ENCODE peak calls at places on chromosome 20, in seven cellular contexts. A, D, M, E, V, G and W are unnamed samples.

GRCh38 chr20:23282546-23282945 is 68.0 kb upstream of the NXT1 start:
- DNase-seq in G (no peak), D (no peak), M (no peak), V (no peak), E (no peak), A (no peak), W (no peak)

GRCh38 chr20:53738945-53739798 is 145.5 kb upstream of the ZNF217 start:
- DNase-seq in G (peak), A (no peak), V (no peak), M (no peak), E (no peak), D (no peak), W (peak)

GRCh38 chr20:43943725-43944124 is 29.1 kb downstream of the TOX2 start:
- DNase-seq in A (no peak), E (no peak), G (no peak), V (no peak), M (no peak), D (no peak), W (no peak)

GRCh38 chr20:9287826-9288225 is 218.9 kb downstream of the PLCB4 start:
- DNase-seq in D (no peak), V (no peak), G (no peak), M (no peak), E (no peak), A (no peak), W (peak)

GRCh38 chr20:50788045-50788867 is 6.6 kb upstream of the BCAS4 start:
- DNase-seq in M (peak), D (peak), G (peak), E (no peak), V (peak), A (no peak), W (peak)

GRCh38 chr20:3323398-3323797 is 84.1 kb downstream of the DNAAF9 start:
- DNase-seq in G (peak), V (no peak), D (no peak), E (no peak), M (no peak), A (no peak), W (no peak)

GRCh38 chr20:10306440-10307358 is 88.1 kb downstream of the SNAP25 start:
- DNase-seq in V (no peak), A (no peak), M (no peak), E (no peak), G (no peak), D (no peak), W (no peak)

GRCh38 chr20:57999465-58000111 is 228.9 kb downstream of the ANKRD60 start:
- DNase-seq in G (no peak), E (no peak), V (no peak), A (no peak), D (no peak), M (no peak), W (no peak)

GRCh38 chr20:58006346-58007316 is 221.8 kb downstream of the ANKRD60 start:
- DNase-seq in E (no peak), V (no peak), M (no peak), D (no peak), G (no peak), A (no peak), W (no peak)

GRCh38 chr20:57433658-57434389 is 42.6 kb downstream of the RBM38 start:
- DNase-seq in V (no peak), E (no peak), A (no peak), D (no peak), G (no peak), M (no peak), W (no peak)

GRCh38 chr20:58787211-58788067 is 63.3 kb downstream of the GNAS-AS1 start:
- DNase-seq in D (no peak), E (no peak), V (no peak), M (no peak), A (no peak), G (no peak), W (no peak)

GRCh38 chr20:46631212-46631869 is 19.9 kb downstream of the SLC13A3 start:
- DNase-seq in V (peak), E (no peak), A (no peak), D (no peak), G (no peak), M (no peak), W (no peak)

GRCh38 chr20:63854766-63855362 is 6.4 kb upstream of the ABHD16B start:
- DNase-seq in E (no peak), D (peak), A (no peak), M (no peak), G (no peak), V (no peak), W (no peak)

GRCh38 chr20:51440589-51440988 is 101.9 kb downstream of the NFATC2 start:
- DNase-seq in G (no peak), D (no peak), E (no peak), V (no peak), M (no peak), A (no peak), W (no peak)

GRCh38 chr20:63942250-63943006 is 13.8 kb downstream of the UCKL1 start:
- DNase-seq in G (peak), D (no peak), V (no peak), E (peak), A (no peak), M (no peak), W (peak)

GRCh38 chr20:25247100-25247665 is 702 bp upstream of the PYGB start:
- DNase-seq in D (peak), G (peak), M (peak), E (no peak), V (peak), A (no peak), W (peak)

GRCh38 chr20:50610212-50610718 is 81.1 kb downstream of the RIPOR3 start:
- DNase-seq in A (no peak), M (no peak), D (no peak), V (peak), G (no peak), E (no peak), W (peak)

GRCh38 chr20:15200139-15200538 is 862.7 kb upstream of the FLRT3 start:
- DNase-seq in A (peak), D (no peak), V (no peak), E (no peak), M (no peak), G (no peak), W (no peak)

GRCh38 chr20:34886122-34886521 is 9.7 kb downstream of the ACSS2 start:
- DNase-seq in A (no peak), D (no peak), M (no peak), V (no peak), G (no peak), E (no peak), W (no peak)

GRCh38 chr20:48739395-48740268 is 88.2 kb downstream of the PREX1 start:
- DNase-seq in E (no peak), D (peak), V (no peak), M (no peak), A (no peak), G (no peak), W (no peak)

GRCh38 chr20:61544910-61545889 is 293.1 kb downstream of the CDH4 start:
- DNase-seq in V (no peak), M (no peak), G (no peak), E (no peak), D (no peak), A (no peak), W (no peak)

GRCh38 chr20:3543901-3544507 is 73.2 kb downstream of the ATRN start:
- DNase-seq in M (no peak), A (no peak), E (no peak), D (no peak), G (no peak), V (peak), W (no peak)

DNA sequence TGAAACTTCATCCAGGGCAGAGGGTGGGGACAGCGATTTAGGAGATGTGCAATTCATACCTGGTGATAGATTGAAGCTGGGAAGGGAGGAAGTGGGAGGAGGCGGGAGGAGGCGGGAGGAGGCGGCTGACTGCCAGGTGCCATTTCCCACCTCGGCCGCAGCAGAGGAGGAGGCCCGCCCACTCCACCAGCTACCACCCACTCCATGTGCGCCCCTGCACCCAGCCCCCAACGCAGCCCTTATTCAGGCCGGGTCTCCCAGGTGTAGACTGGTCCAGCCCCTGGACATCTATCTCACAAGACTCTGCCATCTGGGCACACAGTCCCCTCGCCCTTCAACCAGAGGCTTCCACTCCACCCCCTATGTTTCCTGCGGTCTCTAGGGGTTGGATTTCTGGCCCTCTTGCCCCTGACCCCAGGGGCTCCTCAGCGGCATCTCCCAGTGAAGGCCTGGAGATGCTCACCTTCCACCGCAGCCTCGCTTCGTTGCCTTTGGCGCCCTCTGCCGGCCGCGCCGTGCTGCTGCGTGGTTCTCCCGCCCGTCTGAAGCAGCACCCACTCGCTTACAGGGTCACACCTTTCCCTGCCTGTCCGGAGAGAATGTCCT is 32.6 kb upstream of the FAM83D start:
- DNase-seq in V (peak), G (peak), A (peak), M (peak), D (peak), E (peak), W (peak)
- TF ChIP-seq JUND in V (no peak), G (peak), A (no peak), M (no peak), D (no peak), E (no peak), W (no peak)

GRCh38 chr20:31691646-31692275 is 30.9 kb downstream of the BCL2L1 start:
- DNase-seq in G (no peak), M (no peak), E (no peak), V (no peak), A (no peak), D (no peak), W (no peak)
- TF ChIP-seq JUND in G (no peak), M (no peak), E (no peak), V (no peak), A (no peak), D (no peak), W (no peak)

DNA sequence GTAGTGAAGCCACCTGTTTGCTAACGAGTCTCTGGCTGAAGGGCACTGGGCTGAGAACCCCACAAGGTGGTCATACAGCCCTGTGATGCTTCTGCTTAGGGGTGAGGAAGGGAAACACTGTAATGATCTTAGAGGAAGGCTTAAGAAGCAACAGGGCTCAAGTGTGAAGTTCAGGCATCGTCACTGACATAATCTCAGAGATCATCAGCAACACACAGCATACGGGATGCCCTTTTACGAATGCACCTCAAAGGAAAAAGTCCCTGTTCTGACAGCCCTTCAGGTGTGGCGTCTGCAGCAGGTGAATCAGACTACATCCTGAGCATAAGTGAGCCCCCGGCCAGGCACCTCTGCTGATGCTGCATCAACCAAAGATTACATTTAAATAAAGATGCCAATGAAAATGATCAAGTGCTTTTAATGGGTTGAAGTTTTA is 58.6 kb downstream of the INSM1 start:
- DNase-seq in E (no peak), M (no peak), V (no peak), G (no peak), D (no peak), A (no peak), W (no peak)
- TF ChIP-seq JUND in E (no peak), M (no peak), V (no peak), G (no peak), D (no peak), A (no peak), W (no peak)

GRCh38 chr20:5991623-5992441 is 41.4 kb downstream of the MCM8 start:
- DNase-seq in A (no peak), V (no peak), M (no peak), G (no peak), D (no peak), E (no peak), W (no peak)
- TF ChIP-seq JUND in A (no peak), V (no peak), M (no peak), G (no peak), D (no peak), E (no peak), W (no peak)

GRCh38 chr20:47680804-47681529 is 104.3 kb downstream of the SULF2 start:
- DNase-seq in A (no peak), E (no peak), V (peak), G (no peak), M (no peak), D (no peak), W (no peak)

GRCh38 chr20:47679462-47679861 is 105.8 kb downstream of the SULF2 start:
- DNase-seq in G (no peak), E (no peak), D (no peak), V (no peak), A (no peak), M (no peak), W (no peak)

GRCh38 chr20:47684306-47685080 is 100.8 kb downstream of the SULF2 start:
- DNase-seq in E (no peak), D (no peak), V (peak), A (no peak), G (no peak), M (no peak), W (no peak)

GRCh38 chr20:47682916-47683315 is 102.4 kb downstream of the SULF2 start:
- DNase-seq in M (no peak), E (no peak), G (no peak), D (no peak), A (no peak), V (no peak), W (no peak)

DNA sequence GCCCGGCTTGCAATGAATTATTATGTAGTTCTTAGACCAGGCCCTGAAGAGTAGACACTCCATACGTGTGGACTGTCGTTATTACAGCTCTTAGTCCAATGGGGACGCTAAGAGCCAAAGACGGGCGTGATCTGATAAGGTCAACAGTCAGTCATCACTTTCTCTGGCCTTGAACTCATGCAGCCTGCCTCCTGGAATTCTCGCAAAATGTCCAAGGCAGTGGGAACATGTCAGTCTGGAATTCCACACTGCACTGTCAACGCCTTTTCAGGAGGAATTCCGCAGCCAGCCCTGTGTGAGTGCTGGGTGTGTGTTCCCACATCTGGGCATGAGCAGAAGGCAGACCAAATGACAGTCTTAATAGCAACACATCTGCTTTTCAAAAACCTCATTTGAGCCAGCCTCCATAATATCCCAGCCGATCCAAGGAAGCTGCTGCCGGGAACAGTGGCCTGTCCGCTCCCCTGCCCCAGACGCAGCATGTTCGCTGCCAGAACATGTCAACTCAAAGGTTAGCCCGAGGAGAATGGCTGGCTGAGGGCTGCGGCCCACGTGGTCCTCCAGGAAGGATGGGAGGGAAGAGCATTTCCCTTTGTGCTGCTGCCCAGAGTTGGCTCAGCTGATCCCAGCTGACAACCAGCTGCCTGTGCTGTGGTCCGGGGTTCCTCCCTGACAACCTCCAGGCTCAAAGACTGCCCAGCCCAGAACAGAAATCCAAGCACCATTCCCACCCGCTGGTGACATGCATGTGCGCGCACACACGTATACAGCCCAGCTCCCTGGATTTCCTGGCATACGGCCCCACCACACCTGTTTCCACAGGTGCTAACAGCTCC is 103.1 kb downstream of the SULF2 start:
- DNase-seq in M (no peak), A (no peak), E (no peak), D (no peak), V (peak), G (no peak), W (no peak)
- TF ChIP-seq JUND in M (no peak), A (no peak), E (no peak), D (no peak), V (peak), G (no peak), W (no peak)

DNA sequence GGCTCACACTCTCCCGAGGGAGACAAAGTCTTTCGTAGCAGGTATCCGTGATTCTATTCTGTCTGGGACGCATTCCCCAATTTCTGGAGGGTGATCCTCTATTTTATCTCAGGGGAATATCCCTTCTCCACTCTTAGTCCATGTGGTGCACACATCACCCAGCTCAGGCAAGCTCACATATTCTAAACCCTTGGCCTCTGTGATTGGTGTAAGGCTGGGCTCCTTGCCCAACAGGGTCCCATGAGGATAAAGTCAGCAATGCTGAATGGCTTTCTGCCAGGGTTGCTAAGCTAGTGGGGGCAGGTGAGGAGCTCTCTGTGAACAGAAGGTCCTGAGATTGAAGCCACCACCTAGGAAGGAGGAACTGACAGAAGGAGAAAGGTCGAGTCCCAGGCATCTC is 137.2 kb downstream of the CDH26 start:
- DNase-seq in E (no peak), G (no peak), A (no peak), V (no peak), D (no peak), M (no peak), W (no peak)
- TF ChIP-seq JUND in E (no peak), G (no peak), A (no peak), V (no peak), D (no peak), M (no peak), W (no peak)